ENCODE peak calls at places on chromosomes 11 and 22, in ten cellular contexts. B, T, X, O, L, C, P, F, D and J are unnamed samples.
A peak's percentile ranks its signal among the peaks of the same experiment; 100 is the strongest.

GRCh38 chr22:23557036-23557435 is 23.1 kb downstream of the IGLL1 start:
- DNase-seq in L (no peak), F (no peak), P (no peak), X (no peak), D (no peak), B (no peak), O (no peak), T (no peak), C (no peak), J (no peak)

GRCh38 chr11:93517041-93517440 is 26.1 kb downstream of the SMCO4 start:
- DNase-seq in L (no peak), C (no peak), P (no peak), B (no peak), F (no peak), D (no peak), X (no peak), T (no peak), O (no peak), J (no peak)

GRCh38 chr11:959608-960007 is 33.9 kb downstream of the AP2A2 start:
- DNase-seq in T (no peak), P (no peak), F (no peak), L (no peak), B (no peak), X (no peak), C (no peak), D (no peak), O (no peak), J (no peak)

GRCh38 chr22:21077884-21078508 is 32.2 kb downstream of the LRRC74B start:
- DNase-seq in D (peak; percentile 51), O (no peak), L (no peak), X (no peak), B (no peak), C (no peak), P (no peak), T (no peak), F (no peak), J (no peak)

GRCh38 chr22:35524966-35525686 is 15.5 kb upstream of the RASD2 start:
- DNase-seq in F (no peak), B (no peak), P (no peak), O (peak; percentile 84), C (no peak), T (no peak), D (no peak), L (no peak), X (no peak), J (no peak)

GRCh38 chr11:111329306-111330204 is 31.2 kb downstream of the POU2AF3 start:
- DNase-seq in D (no peak), T (no peak), C (no peak), L (no peak), O (no peak), B (no peak), X (no peak), F (no peak), P (no peak), J (no peak)

GRCh38 chr11:130003717-130004001 is 1.0 kb upstream of the PRDM10 start:
- DNase-seq in D (no peak), L (no peak), F (no peak), O (no peak), P (peak; percentile 82), T (no peak), X (no peak), C (no peak), B (no peak), J (no peak)

GRCh38 chr22:17501679-17502285 is 61.5 kb upstream of the SLC25A18 start:
- DNase-seq in X (no peak), B (no peak), D (no peak), F (peak; percentile 19), O (peak; percentile 83), L (peak; percentile 80), P (peak; percentile 9), T (no peak), C (peak; percentile 78), J (peak; percentile 57)

GRCh38 chr11:124536520-124536919 is 6.9 kb downstream of the OR8B12 start:
- DNase-seq in L (peak; percentile 98), D (no peak), F (no peak), P (peak; percentile 11), B (no peak), O (no peak), T (no peak), X (no peak), C (no peak), J (no peak)

GRCh38 chr11:2234963-2235362 is 35.4 kb downstream of the ASCL2 start:
- DNase-seq in L (peak; percentile 50), O (no peak), B (no peak), D (no peak), C (no peak), T (no peak), F (no peak), X (no peak), P (no peak), J (no peak)

GRCh38 chr11:57599381-57599780 is 1.9 kb downstream of the SERPING1 start:
- DNase-seq in T (no peak), D (no peak), B (no peak), F (no peak), L (peak; percentile 27), C (no peak), X (no peak), O (no peak), P (no peak), J (no peak)

GRCh38 chr11:21604564-21604963 is 588.3 kb upstream of the ANO5 start:
- DNase-seq in T (no peak), C (no peak), L (no peak), D (no peak), X (no peak), B (no peak), P (no peak), F (no peak), O (no peak), J (no peak)

GRCh38 chr11:16891170-16891569 is 123.0 kb downstream of the PLEKHA7 start:
- DNase-seq in O (no peak), P (no peak), F (no peak), B (no peak), C (no peak), D (no peak), X (no peak), L (peak; percentile 42), T (no peak), J (no peak)

GRCh38 chr11:67502328-67502979 is 2.7 kb downstream of the PITPNM1 start:
- DNase-seq in O (no peak), B (no peak), X (no peak), T (no peak), C (no peak), P (no peak), D (peak; percentile 92), F (no peak), L (no peak), J (no peak)

GRCh38 chr11:92738281-92738680 is 231.2 kb upstream of the MTNR1B start:
- DNase-seq in O (no peak), C (no peak), P (no peak), T (no peak), D (no peak), B (no peak), L (no peak), X (no peak), F (no peak), J (no peak)

GRCh38 chr22:25051073-25051472 is 98.6 kb downstream of the KIAA1671 start:
- DNase-seq in L (peak; percentile 72), X (no peak), O (no peak), T (no peak), P (no peak), C (no peak), D (no peak), B (no peak), F (no peak), J (no peak)

GRCh38 chr22:39665229-39665628 is 94.7 kb downstream of the CACNA1I start:
- DNase-seq in B (no peak), X (no peak), D (no peak), O (no peak), C (no peak), F (no peak), P (no peak), L (peak; percentile 29), T (no peak), J (no peak)

GRCh38 chr22:23796461-23796860 is 9.7 kb downstream of the SMARCB1 start:
- DNase-seq in T (no peak), P (no peak), X (no peak), L (no peak), B (no peak), F (no peak), D (peak; percentile 18), C (no peak), O (no peak), J (no peak)

GRCh38 chr11:64888761-64889511 is 10.5 kb upstream of the EHD1 start:
- DNase-seq in D (peak; percentile 83), F (no peak), P (peak; percentile 85), T (no peak), X (no peak), B (no peak), C (no peak), O (no peak), L (peak; percentile 26), J (no peak)